ENCODE peak calls at places on chromosomes 16 and 17, in six cellular contexts. M is pancreas, C is right cardiac atrium, F is sigmoid colon, O is GM23338, X is upper lobe of right lung. R is an unnamed sample.

GRCh38 chr16:30010817-30011504 is at the start of gene DOC2A:
- DNase-seq in X (no peak), O (peak; percentile 87), F (no peak), M (no peak), C (peak; percentile 56), R (peak; percentile 97)

GRCh38 chr16:85522842-85523601 is 90.1 kb upstream of the GSE1 start:
- DNase-seq in M (no peak), C (peak; percentile 85), O (no peak), X (no peak), F (peak; percentile 83), R (peak; percentile 77)

GRCh38 chr16:85258166-85258565 is 145.9 kb upstream of the CIBAR2 start:
- DNase-seq in O (no peak), F (no peak), X (no peak), C (no peak), M (no peak), R (no peak)

GRCh38 chr17:18176152-18176551 is 7.5 kb upstream of the ALKBH5 start:
- DNase-seq in M (no peak), F (no peak), O (no peak), C (no peak), X (no peak), R (no peak)

GRCh38 chr17:71409137-71409536 is 711.7 kb upstream of the SOX9 start:
- DNase-seq in F (no peak), X (no peak), C (no peak), O (no peak), M (no peak), R (no peak)

GRCh38 chr16:86396918-86397317 is 113.4 kb upstream of the FOXF1 start:
- DNase-seq in O (no peak), M (no peak), X (no peak), C (no peak), F (peak; percentile 95), R (no peak)

GRCh38 chr17:28686296-28686695 is 24.3 kb downstream of the SUPT6H start:
- DNase-seq in O (no peak), M (no peak), X (no peak), C (no peak), F (no peak), R (no peak)

GRCh38 chr16:71230122-71230845 is at the start of gene HYDIN:
- DNase-seq in F (no peak), X (peak; percentile 81), O (peak; percentile 99), M (peak; percentile 88), C (peak; percentile 64), R (peak; percentile 92)

GRCh38 chr16:47057631-47057996 is 84.1 kb upstream of the DNAJA2 start:
- DNase-seq in O (no peak), F (peak; percentile 9), X (peak; percentile 17), M (no peak), C (no peak), R (no peak)

GRCh38 chr17:51764387-51764971 is 394.0 kb downstream of the CA10 start:
- DNase-seq in M (peak; percentile 37), F (peak; percentile 57), X (no peak), C (no peak), O (peak; percentile 87), R (peak; percentile 65)

GRCh38 chr17:8071496-8071895 is 16.0 kb downstream of the ALOX12B start:
- DNase-seq in X (no peak), O (no peak), M (no peak), C (no peak), F (no peak), R (no peak)

GRCh38 chr16:74896389-74897370 is 88.2 kb downstream of the WDR59 start:
- DNase-seq in O (no peak), C (no peak), F (no peak), X (no peak), M (no peak), R (no peak)

GRCh38 chr17:10683853-10684252 is 13.5 kb downstream of the SCO1 start:
- DNase-seq in F (no peak), X (no peak), C (no peak), M (no peak), O (peak; percentile 54), R (peak; percentile 57)

GRCh38 chr16:19098173-19098572 is 15.6 kb upstream of the ITPRIPL2 start:
- DNase-seq in F (no peak), O (no peak), X (no peak), M (no peak), C (no peak), R (no peak)

GRCh38 chr17:45338996-45339535 is 22.2 kb upstream of the MAP3K14 start:
- DNase-seq in O (no peak), M (no peak), F (peak; percentile 29), C (no peak), X (peak; percentile 29), R (no peak)

GRCh38 chr17:78365561-78366108 is 5.8 kb upstream of the SOCS3 start:
- DNase-seq in C (peak; percentile 69), F (no peak), X (no peak), O (peak; percentile 98), M (no peak), R (peak; percentile 93)

GRCh38 chr16:379183-379960 is 2.4 kb downstream of the PGAP6 start:
- DNase-seq in O (peak; percentile 88), X (peak; percentile 93), F (no peak), C (peak; percentile 59), M (peak; percentile 97), R (peak; percentile 96)

GRCh38 chr17:36592316-36592710 is 634 bp downstream of the DHRS11 start:
- DNase-seq in X (no peak), O (peak; percentile 78), M (peak; percentile 57), F (peak; percentile 67), C (peak; percentile 69), R (peak; percentile 87)

GRCh38 chr16:50004239-50004638 is 20.8 kb upstream of the CNEP1R1 start:
- DNase-seq in M (no peak), X (no peak), C (no peak), O (no peak), F (no peak), R (no peak)

GRCh38 chr16:894841-895240 is 75.9 kb downstream of the LMF1 start:
- DNase-seq in C (peak; percentile 51), O (peak; percentile 61), M (peak; percentile 37), X (no peak), F (no peak), R (peak; percentile 95)

GRCh38 chr16:75415169-75415908 is 18.0 kb downstream of the CFDP1 start:
- DNase-seq in F (no peak), X (no peak), M (no peak), C (no peak), O (no peak), R (no peak)

GRCh38 chr17:45091778-45092425 is 30.8 kb downstream of the NMT1 start:
- DNase-seq in X (no peak), M (no peak), F (no peak), O (no peak), C (no peak), R (no peak)

GRCh38 chr17:74573169-74573568 is 5.9 kb upstream of the CD300H start:
- DNase-seq in F (no peak), M (no peak), X (no peak), O (peak; percentile 33), C (no peak), R (no peak)

GRCh38 chr17:48520631-48521045 is 10.2 kb downstream of the HOXB1 start:
- DNase-seq in X (no peak), O (peak; percentile 88), F (no peak), M (no peak), C (no peak), R (peak; percentile 59)
- H3K4me3 ChIP-seq in X (no peak overlapping the region), O (peak overlapping the region; percentile 9), F (no peak overlapping the region), M (no peak overlapping the region), C (no peak overlapping the region), R (no peak overlapping the region)

DNA sequence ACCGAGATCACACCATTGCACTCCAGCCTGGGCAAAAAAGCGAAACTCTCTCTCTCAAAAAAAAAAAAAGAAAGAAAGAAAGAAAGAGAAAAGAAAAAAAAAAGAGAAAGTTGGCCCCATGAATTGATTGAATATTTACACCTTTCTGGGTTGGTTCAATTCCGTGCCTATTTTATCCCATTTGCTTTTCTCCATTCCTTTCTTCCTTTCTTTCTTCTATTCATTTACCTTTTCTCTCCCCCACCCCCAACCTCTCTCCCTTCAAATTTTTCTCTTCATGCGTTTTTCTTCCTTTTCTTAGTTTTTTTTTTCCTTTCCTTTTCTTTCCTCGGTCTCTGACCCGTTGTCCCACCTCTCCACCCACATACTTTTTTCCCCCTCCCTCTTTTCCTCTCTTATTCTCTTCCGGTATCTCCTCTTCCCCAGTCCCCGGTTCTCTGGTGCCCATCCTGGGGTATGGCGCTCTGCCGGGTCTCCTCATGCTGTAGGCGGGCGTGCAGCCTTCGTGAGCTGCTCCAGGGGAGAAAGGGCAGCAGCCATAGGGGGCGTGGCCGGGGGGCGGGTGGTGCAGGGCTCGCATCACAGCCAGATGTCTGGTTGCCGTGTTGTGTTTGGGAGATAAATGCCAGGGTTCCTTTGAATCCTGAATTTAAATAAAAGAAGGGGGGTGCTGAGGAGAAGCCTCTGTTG is 5.3 kb upstream of the COL1A1 start:
- DNase-seq in O (peak; percentile 83), F (peak; percentile 87), C (peak; percentile 85), X (no peak), M (no peak), R (peak; percentile 93)
- H3K27me3 ChIP-seq in O (peaks cover 20% of the 10 kb centered on the region), F (no peaks in the 10 kb centered on the region), C (no peaks in the 10 kb centered on the region), X (peaks cover 3% of the 10 kb centered on the region), M (no peaks in the 10 kb centered on the region), R (peaks cover 18% of the 10 kb centered on the region)

DNA sequence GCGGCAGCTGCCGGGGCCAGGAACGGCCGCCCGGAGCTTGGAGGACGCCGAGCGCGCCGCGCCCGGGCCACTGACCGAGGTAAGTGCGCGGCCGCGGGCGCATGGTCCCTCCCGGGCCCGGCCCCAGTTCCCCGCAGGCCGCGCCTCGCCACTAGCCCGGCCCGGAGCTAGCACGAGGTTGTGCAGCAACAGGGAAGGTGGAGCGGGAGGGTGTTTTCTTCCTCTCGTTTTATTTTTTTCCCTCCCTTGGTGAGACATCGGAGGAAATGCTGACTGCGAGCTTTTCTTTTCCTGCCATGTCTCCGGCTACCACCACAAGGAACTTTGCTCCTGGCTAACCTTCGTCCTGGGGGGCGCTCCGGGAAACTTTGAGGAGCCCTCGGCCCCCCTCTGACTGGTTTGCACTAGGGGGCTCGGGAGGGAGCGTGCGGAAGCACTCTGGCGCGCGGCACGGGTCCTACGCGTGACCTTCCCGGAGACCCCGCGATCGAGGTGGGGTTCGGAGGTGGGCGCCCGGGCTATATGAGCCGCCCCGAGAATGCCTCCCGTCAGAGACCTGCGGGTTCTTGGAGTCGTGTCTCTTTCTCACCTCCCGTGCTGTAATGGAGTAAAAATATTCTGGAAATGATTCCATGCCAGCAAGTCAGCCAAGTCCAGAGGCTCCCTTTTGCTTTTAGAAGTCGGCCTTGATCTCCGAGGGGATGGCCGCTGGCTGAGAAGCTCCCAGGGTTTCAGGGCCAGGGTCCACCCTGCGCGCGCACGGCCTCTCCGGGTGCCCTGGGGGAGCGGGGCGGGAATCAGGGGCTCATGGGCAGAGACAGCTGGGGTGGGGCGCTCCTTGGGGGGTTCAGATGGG is 906 bp downstream of the KCNJ12 start:
- DNase-seq in F (no peak), O (peak; percentile 64), X (no peak), C (no peak), M (no peak), R (peak; percentile 86)
- H3K4me3 ChIP-seq in F (peak overlapping the region; percentile 57), O (peak overlapping the region; percentile 72), X (peak overlapping the region; percentile 51), C (peak overlapping the region; percentile 65), M (no peak overlapping the region), R (peak overlapping the region; percentile 65)

DNA sequence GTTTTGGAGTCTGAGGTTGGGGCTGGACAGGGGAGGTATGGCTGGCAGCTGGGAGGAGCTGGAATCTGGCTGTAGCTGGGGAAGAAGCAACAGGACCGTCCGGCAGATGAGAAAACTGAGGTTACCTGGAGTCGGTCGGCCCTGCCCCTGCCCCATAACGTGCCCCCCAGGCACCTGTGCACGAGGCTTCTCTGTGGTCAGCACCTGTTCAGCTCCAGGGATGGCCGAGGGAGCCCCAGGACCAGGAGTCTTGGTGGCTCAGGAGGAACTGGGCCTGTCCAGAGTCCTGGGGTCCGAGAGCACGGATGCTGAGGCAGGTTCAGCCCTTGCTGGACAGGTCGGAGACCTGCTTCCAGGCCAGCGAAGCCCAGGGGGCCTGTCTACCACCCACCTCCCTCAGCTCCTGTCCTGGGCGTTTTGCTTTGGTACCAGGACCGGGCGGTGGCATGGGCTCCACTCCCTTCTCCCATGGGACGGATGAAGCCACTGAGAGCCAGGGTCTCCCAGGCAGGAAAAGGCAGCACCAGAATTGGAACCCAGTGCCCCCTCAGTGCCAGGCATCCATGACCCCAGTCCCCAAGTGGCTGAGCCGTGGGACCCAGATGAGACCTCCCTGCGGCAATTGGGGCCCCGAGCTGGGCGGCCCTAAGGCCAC is 17.1 kb upstream of the CBFA2T3 start:
- DNase-seq in M (no peak), O (no peak), C (peak; percentile 37), F (no peak), X (no peak), R (no peak)
- H3K27me3 ChIP-seq in M (peaks cover 6% of the 10 kb centered on the region), O (no peaks in the 10 kb centered on the region), C (no peaks in the 10 kb centered on the region), F (peaks cover 6% of the 10 kb centered on the region), X (peaks cover 34% of the 10 kb centered on the region), R (no peaks in the 10 kb centered on the region)